ENCODE peak calls at places on chromosomes 12 and 14, in eight cellular contexts. B, C, G, F, O, E, R and J are unnamed samples.

GRCh38 chr14:57392830-57393229 is 2.4 kb downstream of the NAA30 start:
- DNase-seq in B (no peak), C (no peak), G (no peak), F (no peak), O (no peak), E (no peak), R (no peak), J (no peak)

GRCh38 chr12:66129934-66130266 is 650 bp downstream of the LLPH start:
- DNase-seq in B (peak; percentile 23), C (no peak), G (no peak), F (no peak), O (peak; percentile 28), E (no peak), R (no peak), J (no peak)

GRCh38 chr12:1544991-1545700 is 49.2 kb downstream of the FBXL14 start:
- DNase-seq in B (no peak), C (no peak), G (peak; percentile 43), F (peak; percentile 20), O (peak; percentile 35), E (no peak), R (no peak), J (no peak)

GRCh38 chr12:53231859-53232640 is at the start of gene RARG:
- DNase-seq in B (peak; percentile 27), C (no peak), G (no peak), F (peak; percentile 60), O (peak; percentile 78), E (peak; percentile 83), R (peak; percentile 68), J (peak; percentile 33)

GRCh38 chr12:63098851-63099250 is 52.1 kb downstream of the AVPR1A start:
- DNase-seq in B (no peak), C (peak; percentile 55), G (no peak), F (no peak), O (no peak), E (no peak), R (no peak), J (no peak)

GRCh38 chr14:49173765-49174373 is 412.3 kb downstream of the RPS29 start:
- DNase-seq in B (peak; percentile 51), C (peak; percentile 81), G (peak; percentile 69), F (no peak), O (peak; percentile 87), E (no peak), R (no peak), J (no peak)

GRCh38 chr12:119328111-119328510 is 6.4 kb upstream of the CCDC60 start:
- DNase-seq in B (no peak), C (peak; percentile 72), G (no peak), F (no peak), O (no peak), E (no peak), R (peak; percentile 16), J (no peak)

GRCh38 chr12:51863921-51864700 is 15.6 kb upstream of the FIGNL2 start:
- DNase-seq in B (peak; percentile 27), C (peak; percentile 90), G (no peak), F (no peak), O (no peak), E (no peak), R (no peak), J (peak; percentile 32)

GRCh38 chr14:88195676-88196075 is 127.4 kb downstream of the KCNK10 start:
- DNase-seq in B (no peak), C (no peak), G (no peak), F (no peak), O (no peak), E (no peak), R (no peak), J (no peak)

GRCh38 chr12:2023365-2023764 is 19.1 kb upstream of the DCP1B start:
- DNase-seq in B (no peak), C (no peak), G (no peak), F (no peak), O (no peak), E (no peak), R (no peak), J (no peak)

GRCh38 chr14:102805454-102805891 is 28.2 kb downstream of the TRAF3 start:
- DNase-seq in B (peak; percentile 76), C (no peak), G (peak; percentile 70), F (no peak), O (no peak), E (no peak), R (no peak), J (no peak)

GRCh38 chr14:68144051-68144681 is 324.6 kb downstream of the RAD51B start:
- DNase-seq in B (peak; percentile 70), C (no peak), G (peak; percentile 11), F (no peak), O (peak; percentile 27), E (peak; percentile 74), R (peak; percentile 43), J (no peak)

GRCh38 chr14:92653162-92653651 is 95.2 kb downstream of the LGMN start:
- DNase-seq in B (no peak), C (no peak), G (no peak), F (no peak), O (no peak), E (no peak), R (no peak), J (no peak)

GRCh38 chr14:65156568-65157366 is 54.5 kb upstream of the MAX start:
- DNase-seq in B (peak; percentile 76), C (no peak), G (peak; percentile 78), F (no peak), O (peak; percentile 39), E (peak; percentile 20), R (peak; percentile 45), J (no peak)
- H3K27ac ChIP-seq in B (no peak overlapping the region), C (no peak overlapping the region), G (peak overlapping the region; percentile 30), F (peak overlapping the region; percentile 64), O (peak overlapping the region; percentile 46), E (peak overlapping the region; percentile 73), R (peak overlapping the region; percentile 69), J (no peak overlapping the region)

GRCh38 chr14:71538288-71538687 is 393.9 kb upstream of the RGS6 start:
- DNase-seq in B (no peak), C (peak; percentile 20), G (no peak), F (no peak), O (no peak), E (no peak), R (no peak), J (no peak)
- H3K27ac ChIP-seq in B (no peak overlapping the region), C (peak overlapping the region; percentile 41), G (no peak overlapping the region), F (no peak overlapping the region), O (peak overlapping the region; percentile 17), E (no peak overlapping the region), R (no peak overlapping the region), J (no peak overlapping the region)

GRCh38 chr12:131994589-131994988 is 44.8 kb downstream of the EP400 start:
- DNase-seq in B (no peak), C (no peak), G (no peak), F (no peak), O (no peak), E (no peak), R (no peak), J (no peak)

GRCh38 chr12:131990980-131991305 is 41.2 kb downstream of the EP400 start:
- DNase-seq in B (no peak), C (no peak), G (no peak), F (no peak), O (no peak), E (no peak), R (no peak), J (no peak)

GRCh38 chr12:131989021-131989420 is 39.3 kb downstream of the EP400 start:
- DNase-seq in B (no peak), C (no peak), G (no peak), F (no peak), O (no peak), E (no peak), R (no peak), J (no peak)

GRCh38 chr12:131990066-131990979 is 40.6 kb downstream of the EP400 start:
- DNase-seq in B (peak; percentile 61), C (no peak), G (no peak), F (no peak), O (no peak), E (no peak), R (no peak), J (no peak)

GRCh38 chr12:131991816-131992430 is 42.2 kb downstream of the EP400 start:
- DNase-seq in B (peak; percentile 68), C (no peak), G (no peak), F (no peak), O (no peak), E (no peak), R (no peak), J (no peak)
- H3K27ac ChIP-seq in B (peak overlapping the region; percentile 73), C (no peak overlapping the region), G (no peak overlapping the region), F (no peak overlapping the region), O (no peak overlapping the region), E (no peak overlapping the region), R (no peak overlapping the region), J (no peak overlapping the region)

GRCh38 chr12:22284871-22285270 is 49.6 kb downstream of the ST8SIA1 start:
- DNase-seq in B (peak; percentile 36), C (no peak), G (peak; percentile 11), F (no peak), O (no peak), E (no peak), R (no peak), J (no peak)
- H3K27ac ChIP-seq in B (no peak overlapping the region), C (no peak overlapping the region), G (no peak overlapping the region), F (no peak overlapping the region), O (no peak overlapping the region), E (no peak overlapping the region), R (no peak overlapping the region), J (no peak overlapping the region)

GRCh38 chr12:48198619-48198973 is 4.5 kb downstream of the OR10AD1 start:
- DNase-seq in B (no peak), C (no peak), G (no peak), F (peak; percentile 53), O (peak; percentile 76), E (peak; percentile 44), R (peak; percentile 60), J (no peak)

GRCh38 chr12:48201091-48201490 is 2.0 kb downstream of the OR10AD1 start:
- DNase-seq in B (no peak), C (no peak), G (no peak), F (no peak), O (no peak), E (no peak), R (no peak), J (no peak)

GRCh38 chr12:48197967-48198618 is 5.0 kb downstream of the OR10AD1 start:
- DNase-seq in B (peak; percentile 91), C (peak; percentile 67), G (peak; percentile 87), F (peak; percentile 99), O (peak; percentile 99), E (peak; percentile 98), R (peak; percentile 97), J (peak; percentile 91)

GRCh38 chr12:48198985-48199384 is 4.1 kb downstream of the OR10AD1 start:
- DNase-seq in B (no peak), C (no peak), G (no peak), F (no peak), O (no peak), E (no peak), R (no peak), J (no peak)

DNA sequence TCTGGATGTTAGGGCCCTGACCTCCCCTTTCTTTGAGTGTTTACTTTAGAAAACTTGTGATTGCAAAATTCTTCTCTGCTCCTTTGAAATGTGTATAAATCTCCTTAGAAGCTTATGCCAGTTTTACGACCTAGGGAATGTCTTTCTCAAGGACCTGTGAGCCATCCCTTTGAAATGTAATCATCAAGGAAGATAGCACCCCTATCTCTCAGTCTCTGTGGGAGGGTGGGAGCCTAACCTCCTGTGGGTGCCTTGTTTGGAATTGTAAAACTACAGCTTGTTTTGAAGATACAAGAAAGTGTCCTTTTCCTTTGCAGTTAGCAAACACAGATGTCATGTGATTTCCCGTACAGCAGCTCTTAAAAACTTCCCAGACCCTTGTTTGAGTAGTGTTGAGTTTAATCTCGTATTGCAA is 3.3 kb downstream of the OR10AD1 start:
- DNase-seq in B (no peak), C (no peak), G (peak; percentile 68), F (no peak), O (peak; percentile 30), E (no peak), R (peak; percentile 52), J (no peak)
- H3K27ac ChIP-seq in B (no peak overlapping the region), C (no peak overlapping the region), G (peak overlapping the region; percentile 95), F (peak overlapping the region; percentile 100), O (peak overlapping the region; percentile 99), E (peak overlapping the region; percentile 99), R (peak overlapping the region; percentile 94), J (peak overlapping the region; percentile 79)